ENCODE peak calls at places on chromosomes 7 and 10, in nine cellular contexts. R is stomach, M is IMR-90, Z is heart left ventricle, U is transverse colon, B is esophagus muscularis mucosa, F is endothelial cell of umbilical vein, I is adrenal gland, H is testis. N is an unnamed sample.

GRCh38 chr10:44470779-44471178 is 85.9 kb upstream of the CXCL12 start:
- DNase-seq in R (no peak), M (no peak), Z (no peak), U (no peak), B (no peak), F (no peak), I (no peak), H (no peak), N (no peak)

GRCh38 chr7:94088560-94088959 is 84.4 kb upstream of the BET1 start:
- DNase-seq in R (no peak), M (peak), Z (no peak), U (no peak), B (no peak), F (peak), I (no peak), H (no peak), N (no peak)

GRCh38 chr7:106737202-106737562 is 76.2 kb upstream of the CCDC71L start:
- DNase-seq in R (no peak), M (peak), Z (no peak), U (no peak), B (no peak), F (peak), I (no peak), H (no peak), N (no peak)

GRCh38 chr10:64546073-64546472 is 1024.9 kb downstream of the REEP3 start:
- DNase-seq in R (no peak), M (no peak), Z (no peak), U (no peak), B (no peak), F (no peak), I (no peak), H (no peak), N (no peak)

GRCh38 chr10:2798340-2798739 is 269.0 kb upstream of the PFKP start:
- DNase-seq in R (no peak), M (no peak), Z (no peak), U (no peak), B (no peak), F (no peak), I (no peak), H (no peak), N (no peak)

GRCh38 chr7:149748223-149748874 is 25.0 kb downstream of the ZNF467 start:
- DNase-seq in R (no peak), M (no peak), Z (no peak), U (no peak), B (no peak), F (no peak), I (no peak), H (no peak), N (no peak)

GRCh38 chr10:47311193-47311899 is 10.9 kb upstream of the GDF2 start:
- DNase-seq in R (peak), M (no peak), Z (peak), U (peak), B (no peak), F (no peak), I (no peak), H (no peak), N (no peak)

GRCh38 chr7:127114739-127115265 is 137.9 kb downstream of the GRM8 start:
- DNase-seq in R (no peak), M (no peak), Z (no peak), U (no peak), B (no peak), F (no peak), I (no peak), H (no peak), N (no peak)

GRCh38 chr7:155594961-155595366 is 48.6 kb upstream of the CNPY1 start:
- DNase-seq in R (peak), M (no peak), Z (no peak), U (no peak), B (no peak), F (no peak), I (no peak), H (no peak), N (no peak)

GRCh38 chr7:123747620-123748141 is 1.1 kb downstream of the WASL start:
- DNase-seq in R (peak), M (peak), Z (peak), U (peak), B (no peak), F (peak), I (peak), H (peak), N (no peak)

GRCh38 chr10:38007551-38007950 is 2.9 kb upstream of the ZNF33A start:
- DNase-seq in R (no peak), M (no peak), Z (no peak), U (no peak), B (no peak), F (no peak), I (no peak), H (no peak), N (no peak)

GRCh38 chr10:76017026-76017732 is 585.8 kb downstream of the LRMDA start:
- DNase-seq in R (no peak), M (peak), Z (no peak), U (no peak), B (no peak), F (no peak), I (no peak), H (no peak), N (no peak)

GRCh38 chr7:134469622-134470021 is 10.7 kb upstream of the AKR1B1 start:
- DNase-seq in R (peak), M (no peak), Z (peak), U (no peak), B (no peak), F (peak), I (peak), H (no peak), N (no peak)

GRCh38 chr7:99616359-99617186 is at the start of gene ZSCAN25:
- DNase-seq in R (peak), M (peak), Z (peak), U (peak), B (peak), F (peak), I (peak), H (peak), N (peak)

GRCh38 chr10:105063796-105064195 is 422.7 kb downstream of the SORCS3 start:
- DNase-seq in R (peak), M (no peak), Z (no peak), U (peak), B (no peak), F (no peak), I (peak), H (peak), N (peak)

GRCh38 chr7:105677803-105678583 is 96.7 kb upstream of the EFCAB10 start:
- DNase-seq in R (peak), M (no peak), Z (peak), U (peak), B (no peak), F (no peak), I (peak), H (no peak), N (no peak)

GRCh38 chr7:128122577-128123290 is 91.5 kb upstream of the LRRC4 start:
- DNase-seq in R (no peak), M (no peak), Z (no peak), U (no peak), B (peak), F (no peak), I (no peak), H (no peak), N (no peak)

GRCh38 chr10:55500931-55501559 is 700.0 kb upstream of the PCDH15 start:
- DNase-seq in R (no peak), M (no peak), Z (no peak), U (no peak), B (no peak), F (peak), I (peak), H (peak), N (no peak)

GRCh38 chr10:68992721-68993440 is 4.3 kb downstream of the KIFBP start:
- DNase-seq in R (peak), M (peak), Z (peak), U (peak), B (peak), F (no peak), I (peak), H (peak), N (no peak)

GRCh38 chr10:13890617-13891541 is 304.1 kb downstream of the PRPF18 start:
- DNase-seq in R (no peak), M (peak), Z (peak), U (no peak), B (no peak), F (peak), I (peak), H (no peak), N (no peak)

GRCh38 chr7:87875151-87876039 is 765 bp downstream of the SLC25A40 start:
- DNase-seq in R (no peak), M (peak), Z (peak), U (peak), B (no peak), F (peak), I (no peak), H (peak), N (no peak)

GRCh38 chr7:95089916-95090315 is 182.5 kb downstream of the PPP1R9A start:
- DNase-seq in R (no peak), M (no peak), Z (no peak), U (no peak), B (no peak), F (no peak), I (no peak), H (no peak), N (no peak)

GRCh38 chr10:114064151-114065045 is 20.7 kb downstream of the ADRB1 start:
- DNase-seq in R (peak), M (no peak), Z (peak), U (no peak), B (no peak), F (no peak), I (peak), H (no peak), N (no peak)

GRCh38 chr7:45033261-45033930 is 33.4 kb downstream of the CCM2 start:
- DNase-seq in R (no peak), M (peak), Z (no peak), U (no peak), B (no peak), F (no peak), I (no peak), H (no peak), N (no peak)

GRCh38 chr7:76073335-76073990 is 25.6 kb downstream of the MDH2 start:
- DNase-seq in R (no peak), M (no peak), Z (no peak), U (no peak), B (no peak), F (no peak), I (no peak), H (no peak), N (no peak)

GRCh38 chr7:158858592-158859503 is 2.5 kb downstream of the DYNC2I1 start:
- DNase-seq in R (no peak), M (no peak), Z (no peak), U (no peak), B (no peak), F (no peak), I (peak), H (no peak), N (no peak)

GRCh38 chr7:22885824-22886255 is 63.2 kb upstream of the TOMM7 start:
- DNase-seq in R (no peak), M (peak), Z (no peak), U (no peak), B (no peak), F (no peak), I (no peak), H (no peak), N (peak)

GRCh38 chr7:28354601-28355062 is 57.7 kb upstream of the CREB5 start:
- DNase-seq in R (no peak), M (peak), Z (no peak), U (no peak), B (peak), F (peak), I (no peak), H (no peak), N (no peak)

GRCh38 chr7:137440434-137440830 is 96.9 kb upstream of the PTN start:
- DNase-seq in R (no peak), M (no peak), Z (no peak), U (no peak), B (no peak), F (no peak), I (no peak), H (no peak), N (no peak)

GRCh38 chr7:34727464-34727995 is 69.5 kb downstream of the NPSR1 start:
- DNase-seq in R (no peak), M (no peak), Z (no peak), U (no peak), B (no peak), F (no peak), I (no peak), H (no peak), N (no peak)

GRCh38 chr7:65371468-65371867 is 2.2 kb upstream of the ZNF92 start:
- DNase-seq in R (peak), M (no peak), Z (no peak), U (no peak), B (no peak), F (no peak), I (peak), H (no peak), N (no peak)

GRCh38 chr7:43953071-43953470 is 26.8 kb downstream of the UBE2D4 start:
- DNase-seq in R (no peak), M (no peak), Z (no peak), U (no peak), B (no peak), F (no peak), I (no peak), H (no peak), N (no peak)

GRCh38 chr7:47771990-47772360 is 176.3 kb downstream of the PKD1L1 start:
- DNase-seq in R (no peak), M (no peak), Z (no peak), U (no peak), B (no peak), F (no peak), I (no peak), H (no peak), N (no peak)

DNA sequence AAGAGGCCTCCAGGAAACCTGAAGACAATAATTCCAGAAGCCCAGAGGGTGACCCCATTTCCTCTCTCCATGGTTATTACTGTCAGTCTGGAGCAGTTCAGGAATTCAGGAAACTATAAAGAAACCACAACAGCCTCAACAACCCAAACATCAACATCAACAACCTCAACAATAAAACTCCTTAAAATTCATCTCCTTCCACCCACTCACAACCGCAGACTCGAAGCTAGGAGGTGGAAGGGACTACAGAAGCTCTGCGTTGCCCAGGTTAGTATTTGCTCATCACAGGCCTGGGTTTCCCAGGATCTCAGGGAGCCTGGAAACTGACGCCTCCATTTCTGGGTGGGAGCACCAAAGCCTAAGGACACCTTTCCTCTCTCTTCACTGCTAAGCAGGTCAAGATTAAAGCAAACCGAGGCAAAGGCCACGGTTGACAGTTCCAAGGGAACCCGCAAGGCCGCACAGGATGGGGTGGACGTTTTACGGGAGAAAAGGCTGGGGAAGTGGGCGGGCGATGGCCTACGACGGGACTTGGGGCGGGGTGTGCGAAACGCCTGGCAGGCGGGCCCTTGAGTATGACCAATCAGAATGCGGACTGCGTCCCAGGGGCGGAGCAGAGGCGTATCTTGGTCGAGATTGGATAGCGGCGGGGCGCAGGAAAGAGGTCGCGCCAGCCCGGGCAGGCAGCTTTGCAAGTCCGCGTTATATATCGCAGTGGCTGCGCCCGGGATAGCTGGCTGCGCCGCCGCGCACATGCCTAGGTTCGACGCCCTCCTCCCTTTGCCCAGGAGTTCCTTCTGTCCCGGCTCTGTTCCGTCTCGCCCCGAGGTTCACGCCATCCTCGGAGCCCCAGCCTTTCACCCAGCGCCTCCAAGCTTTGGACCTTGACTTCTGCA is at the start of gene ELOVL3:
- DNase-seq in R (peak), M (peak), Z (peak), U (peak), B (peak), F (peak), I (peak), H (peak), N (peak)
- TF ChIP-seq POLR2A in R (no peak), M (no peak), Z (no peak), U (no peak), B (no peak), F (no peak), I (peak), H (no peak), N (no peak)

GRCh38 chr10:52250562-52250961 is 63.5 kb upstream of the DKK1 start:
- DNase-seq in R (no peak), M (peak), Z (no peak), U (no peak), B (no peak), F (no peak), I (no peak), H (no peak), N (no peak)
- TF ChIP-seq POLR2A in R (no peak), M (no peak), Z (no peak), U (no peak), B (no peak), F (no peak), I (no peak), H (no peak), N (no peak)

GRCh38 chr7:130938661-130939060 is 204.7 kb upstream of the KLF14 start:
- DNase-seq in R (no peak), M (no peak), Z (no peak), U (no peak), B (no peak), F (no peak), I (no peak), H (no peak), N (no peak)

GRCh38 chr7:130940326-130940725 is 206.3 kb upstream of the KLF14 start:
- DNase-seq in R (no peak), M (no peak), Z (no peak), U (no peak), B (no peak), F (no peak), I (no peak), H (no peak), N (no peak)

GRCh38 chr7:130940907-130941306 is 206.9 kb upstream of the KLF14 start:
- DNase-seq in R (no peak), M (no peak), Z (no peak), U (no peak), B (no peak), F (no peak), I (no peak), H (no peak), N (no peak)

GRCh38 chr7:130937830-130938229 is 203.8 kb upstream of the KLF14 start:
- DNase-seq in R (no peak), M (no peak), Z (no peak), U (no peak), B (no peak), F (no peak), I (no peak), H (no peak), N (no peak)

GRCh38 chr7:130939285-130940095 is 205.5 kb upstream of the KLF14 start:
- DNase-seq in R (no peak), M (peak), Z (no peak), U (no peak), B (no peak), F (no peak), I (no peak), H (no peak), N (no peak)
- TF ChIP-seq POLR2A in R (no peak), M (peak), Z (no peak), U (no peak), B (no peak), F (no peak), I (peak), H (no peak), N (no peak)

GRCh38 chr7:140571537-140572122 is 69.0 kb downstream of the DENND2A start:
- DNase-seq in R (no peak), M (peak), Z (no peak), U (no peak), B (no peak), F (no peak), I (no peak), H (no peak), N (no peak)

GRCh38 chr7:140564643-140565042 is 76.0 kb downstream of the DENND2A start:
- DNase-seq in R (no peak), M (no peak), Z (no peak), U (no peak), B (no peak), F (no peak), I (no peak), H (no peak), N (no peak)

GRCh38 chr7:140562921-140563600 is 77.6 kb downstream of the DENND2A start:
- DNase-seq in R (no peak), M (peak), Z (no peak), U (no peak), B (no peak), F (peak), I (no peak), H (no peak), N (no peak)

GRCh38 chr7:140570120-140570519 is 70.5 kb downstream of the DENND2A start:
- DNase-seq in R (no peak), M (no peak), Z (peak), U (no peak), B (no peak), F (no peak), I (no peak), H (no peak), N (no peak)

GRCh38 chr7:140568021-140568813 is 72.4 kb downstream of the DENND2A start:
- DNase-seq in R (no peak), M (no peak), Z (no peak), U (no peak), B (no peak), F (no peak), I (no peak), H (peak), N (no peak)
- TF ChIP-seq POLR2A in R (no peak), M (no peak), Z (no peak), U (no peak), B (no peak), F (no peak), I (no peak), H (no peak), N (no peak)

GRCh38 chr7:142961595-142961972 is 579 bp downstream of the KEL start:
- DNase-seq in R (no peak), M (no peak), Z (no peak), U (no peak), B (no peak), F (no peak), I (no peak), H (no peak), N (no peak)

GRCh38 chr7:142960955-142961512 is 1.1 kb downstream of the KEL start:
- DNase-seq in R (no peak), M (no peak), Z (no peak), U (no peak), B (no peak), F (no peak), I (no peak), H (no peak), N (no peak)

GRCh38 chr7:142964502-142965246 is 2.5 kb upstream of the KEL start:
- DNase-seq in R (no peak), M (no peak), Z (no peak), U (no peak), B (no peak), F (no peak), I (no peak), H (no peak), N (no peak)

GRCh38 chr7:142963993-142964392 is 1.8 kb upstream of the KEL start:
- DNase-seq in R (no peak), M (no peak), Z (no peak), U (no peak), B (no peak), F (no peak), I (no peak), H (no peak), N (no peak)

GRCh38 chr7:142961973-142962913 is at the start of gene KEL:
- DNase-seq in R (no peak), M (no peak), Z (no peak), U (no peak), B (no peak), F (no peak), I (no peak), H (peak), N (no peak)
- TF ChIP-seq POLR2A in R (no peak), M (no peak), Z (no peak), U (no peak), B (no peak), F (no peak), I (no peak), H (no peak), N (no peak)

GRCh38 chr7:90403174-90404113 is at the start of gene CLDN12:
- DNase-seq in R (peak), M (peak), Z (peak), U (peak), B (peak), F (peak), I (peak), H (peak), N (peak)
- TF ChIP-seq POLR2A in R (no peak), M (peak), Z (no peak), U (peak), B (no peak), F (peak), I (peak), H (no peak), N (peak)

GRCh38 chr7:7719235-7719634 is 828 bp upstream of the RPA3 start:
- DNase-seq in R (no peak), M (peak), Z (no peak), U (peak), B (no peak), F (peak), I (peak), H (no peak), N (peak)
- TF ChIP-seq POLR2A in R (no peak), M (no peak), Z (no peak), U (no peak), B (no peak), F (no peak), I (no peak), H (no peak), N (no peak)

DNA sequence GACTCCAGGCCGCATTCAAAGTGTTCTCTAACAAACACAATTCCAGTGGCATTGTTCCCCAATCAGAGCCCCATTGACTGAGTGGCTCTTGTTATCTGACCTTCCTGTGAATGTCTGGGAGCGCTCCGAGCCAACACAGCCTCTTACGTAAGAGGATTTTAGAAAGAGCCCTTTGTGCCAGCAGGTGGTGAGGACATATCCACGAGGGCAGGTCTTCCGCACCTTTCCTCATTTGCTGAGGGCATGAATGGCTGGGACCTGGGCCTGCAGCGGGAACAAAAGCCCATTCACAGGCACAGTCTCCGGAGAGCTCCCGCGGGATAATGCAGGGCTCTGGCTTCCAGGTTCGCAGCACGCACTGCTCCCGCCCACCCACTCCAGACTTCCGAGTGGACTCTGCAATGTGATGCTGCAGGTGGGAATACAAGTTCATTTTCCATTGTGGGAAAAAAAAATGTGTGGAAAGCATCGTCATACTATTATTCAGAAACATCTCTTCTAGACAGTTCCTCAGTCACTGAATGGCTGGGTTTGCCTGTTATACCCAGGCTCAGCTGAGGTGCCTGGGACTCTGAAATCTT is 295.0 kb upstream of the IGFBP3 start:
- DNase-seq in R (peak), M (no peak), Z (peak), U (no peak), B (peak), F (no peak), I (no peak), H (peak), N (no peak)
- TF ChIP-seq POLR2A in R (no peak), M (no peak), Z (no peak), U (no peak), B (no peak), F (no peak), I (no peak), H (no peak), N (no peak)